ENCODE peak calls at places on chromosomes 5 and 9, in seven cellular contexts. X is adrenal gland; E is spleen; Z is effector memory CD4-positive, alpha-beta T cell; K is Peyer's patch; I is mesendoderm; B is osteoblast. C is an unnamed sample. For H3K36me3 and H3K27me3, the result is how much of the 10 kb centered on the place peaks cover.

GRCh38 chr9:92607773-92608172 is 62.2 kb downstream of the IPPK start:
- DNase-seq in X (no peak), E (no peak), Z (no peak), K (no peak), I (no peak), B (peak), C (no peak)

GRCh38 chr5:76766746-76767145 is 50.8 kb downstream of the F2R start:
- DNase-seq in X (no peak), E (no peak), Z (no peak), K (no peak), I (no peak), B (no peak), C (no peak)

GRCh38 chr9:89187950-89188349 is 9.3 kb upstream of the SHC3 start:
- DNase-seq in X (no peak), E (no peak), Z (no peak), K (no peak), I (no peak), B (no peak), C (no peak)

GRCh38 chr9:70049236-70049635 is 5.6 kb downstream of the MAMDC2 start:
- DNase-seq in X (peak), E (no peak), Z (no peak), K (peak), I (no peak), B (peak), C (peak)

GRCh38 chr5:10617103-10617502 is 53.2 kb downstream of the ANKRD33B start:
- DNase-seq in X (no peak), E (peak), Z (no peak), K (no peak), I (no peak), B (no peak), C (no peak)

GRCh38 chr5:62100201-62100600 is 205.8 kb upstream of the KIF2A start:
- DNase-seq in X (no peak), E (no peak), Z (no peak), K (no peak), I (no peak), B (peak), C (no peak)

GRCh38 chr5:72611111-72611724 is 104.0 kb upstream of the ZNF366 start:
- DNase-seq in X (peak), E (peak), Z (peak), K (peak), I (peak), B (no peak), C (peak)

GRCh38 chr9:35103660-35104191 is 795 bp upstream of the STOML2 start:
- DNase-seq in X (no peak), E (no peak), Z (no peak), K (no peak), I (no peak), B (peak), C (no peak)

GRCh38 chr5:18483386-18483785 is 849.1 kb downstream of the TAF11L14 start:
- DNase-seq in X (no peak), E (no peak), Z (no peak), K (no peak), I (no peak), B (no peak), C (no peak)

GRCh38 chr5:151617841-151618710 is 26.9 kb upstream of the FAT2 start:
- DNase-seq in X (no peak), E (no peak), Z (no peak), K (no peak), I (no peak), B (no peak), C (no peak)

GRCh38 chr5:59126665-59127354 is 543.9 kb downstream of the RAB3C start:
- DNase-seq in X (no peak), E (no peak), Z (no peak), K (no peak), I (peak), B (no peak), C (peak)
- H3K27ac ChIP-seq in X (no peak), E (peak), Z (peak), K (peak), I (peak), B (peak), C (peak)

GRCh38 chr9:33932078-33932807 is 115.3 kb downstream of the UBE2R2 start:
- DNase-seq in X (peak), E (no peak), Z (no peak), K (no peak), I (no peak), B (peak), C (no peak)
- H3K36me3 ChIP-seq in X (half or more), E (half or more), Z (half or more), K (under half), I (under half), B (half or more), C (under half)

GRCh38 chr5:80588858-80589540 is 18.9 kb upstream of the ANKRD34B start:
- DNase-seq in X (no peak), E (no peak), Z (no peak), K (no peak), I (no peak), B (no peak), C (no peak)
- H3K27me3 ChIP-seq in X (under half), E (under half), Z (under half), K (under half), I (under half), B (under half), C (under half)

GRCh38 chr9:136931615-136932130 is 12.9 kb downstream of the FBXW5 start:
- DNase-seq in X (no peak), E (no peak), Z (no peak), K (no peak), I (no peak), B (no peak), C (no peak)
- H3K27ac ChIP-seq in X (no peak), E (no peak), Z (no peak), K (no peak), I (no peak), B (peak), C (no peak)

C was measured in thyroid gland.